ENCODE peak calls at places on chromosomes 11 and 22, in five cellular contexts. M, F, D, H and N are unnamed samples.

GRCh38 chr11:96237759-96238158 is 105.2 kb downstream of the MAML2 start:
- DNase-seq in M (no peak), F (no peak), D (no peak), H (no peak), N (no peak)

GRCh38 chr22:49247194-49247924 is 580.3 kb downstream of the BRD1 start:
- DNase-seq in M (no peak), F (no peak), D (no peak), H (no peak), N (no peak)

GRCh38 chr22:25814685-25815084 is 72.7 kb downstream of the MYO18B start:
- DNase-seq in M (no peak), F (no peak), D (no peak), H (no peak), N (no peak)

GRCh38 chr11:45304111-45304991 is 18.2 kb upstream of the SYT13 start:
- DNase-seq in M (no peak), F (no peak), D (no peak), H (no peak), N (no peak)

GRCh38 chr11:119316017-119316728 is 757 bp downstream of the MCAM start:
- DNase-seq in M (peak; percentile 80), F (peak; percentile 72), D (peak; percentile 76), H (peak; percentile 94), N (peak; percentile 83)

GRCh38 chr22:41480397-41480735 is 11.4 kb downstream of the ACO2 start:
- DNase-seq in M (no peak), F (no peak), D (no peak), H (no peak), N (no peak)

GRCh38 chr22:46106279-46107022 is 43.9 kb upstream of the PPARA start:
- DNase-seq in M (no peak), F (no peak), D (no peak), H (no peak), N (no peak)

GRCh38 chr22:25417792-25418191 is 146.7 kb upstream of the GRK3 start:
- DNase-seq in M (no peak), F (no peak), D (no peak), H (no peak), N (no peak)

GRCh38 chr22:19271856-19272535 is 19.5 kb downstream of the CLTCL1 start:
- DNase-seq in M (no peak), F (no peak), D (no peak), H (no peak), N (no peak)

GRCh38 chr11:36312593-36312990 is 16.5 kb downstream of the PRR5L start:
- DNase-seq in M (no peak), F (no peak), D (no peak), H (no peak), N (no peak)

GRCh38 chr11:12397953-12398352 is 20.6 kb downstream of the PARVA start:
- DNase-seq in M (peak; percentile 75), F (peak; percentile 50), D (no peak), H (no peak), N (no peak)

GRCh38 chr11:60947666-60948065 is 4.3 kb downstream of the SLC15A3 start:
- DNase-seq in M (no peak), F (no peak), D (no peak), H (no peak), N (no peak)

GRCh38 chr22:50261615-50262459 is at the start of gene MAPK12:
- DNase-seq in M (no peak), F (peak; percentile 59), D (no peak), H (no peak), N (no peak)

GRCh38 chr22:20937031-20937793 is 20.0 kb downstream of the CRKL start:
- DNase-seq in M (no peak), F (no peak), D (no peak), H (no peak), N (no peak)

GRCh38 chr11:41177791-41178190 is 281.7 kb downstream of the LRRC4C start:
- DNase-seq in M (no peak), F (no peak), D (no peak), H (no peak), N (no peak)

GRCh38 chr22:26239561-26239960 is 70.3 kb downstream of the SEZ6L start:
- DNase-seq in M (no peak), F (no peak), D (no peak), H (no peak), N (no peak)

GRCh38 chr22:43217285-43218030 is 30.5 kb upstream of the TTLL12 start:
- DNase-seq in M (no peak), F (no peak), D (no peak), H (no peak), N (no peak)

GRCh38 chr11:5267033-5267563 is 2.6 kb downstream of the HBE1 start:
- DNase-seq in M (no peak), F (no peak), D (no peak), H (no peak), N (no peak)

GRCh38 chr22:35212020-35212419 is 45.3 kb upstream of the HMGXB4 start:
- DNase-seq in M (no peak), F (no peak), D (no peak), H (no peak), N (no peak)

GRCh38 chr11:42249401-42249800 is 789.9 kb upstream of the LRRC4C start:
- DNase-seq in M (no peak), F (no peak), D (no peak), H (no peak), N (no peak)

GRCh38 chr22:36405671-36406070 is 17.9 kb upstream of the MYH9 start:
- DNase-seq in M (peak; percentile 66), F (no peak), D (no peak), H (no peak), N (no peak)

GRCh38 chr22:37607912-37608476 is 640 bp upstream of the GGA1 start:
- DNase-seq in M (no peak), F (no peak), D (no peak), H (peak; percentile 75), N (no peak)

GRCh38 chr11:2677127-2677526 is 22.7 kb downstream of the KCNQ1OT1 start:
- DNase-seq in M (no peak), F (no peak), D (no peak), H (no peak), N (no peak)

GRCh38 chr11:17388609-17389204 is at the start of gene KCNJ11:
- DNase-seq in M (no peak), F (no peak), D (no peak), H (no peak), N (no peak)

GRCh38 chr11:14907411-14908213 is 15.6 kb upstream of the CYP2R1 start:
- DNase-seq in M (peak; percentile 89), F (peak; percentile 83), D (peak; percentile 33), H (peak; percentile 78), N (peak; percentile 81)

GRCh38 chr11:61345170-61345610 is 12.2 kb downstream of the TKFC start:
- DNase-seq in M (no peak), F (no peak), D (no peak), H (peak; percentile 69), N (no peak)

GRCh38 chr22:47337161-47337621 is 574.7 kb downstream of the TBC1D22A start:
- DNase-seq in M (no peak), F (no peak), D (no peak), H (no peak), N (peak; percentile 21)

GRCh38 chr11:132187814-132188213 is 817.4 kb downstream of the NTM start:
- DNase-seq in M (no peak), F (no peak), D (no peak), H (no peak), N (peak; percentile 53)

GRCh38 chr22:45638834-45639746 is 32.5 kb upstream of the ATXN10 start:
- DNase-seq in M (no peak), F (peak; percentile 50), D (no peak), H (no peak), N (no peak)

GRCh38 chr11:113026778-113027177 is 65.6 kb downstream of the NCAM1 start:
- DNase-seq in M (no peak), F (no peak), D (no peak), H (no peak), N (no peak)

GRCh38 chr11:47848636-47849155 is 546 bp upstream of the NUP160 start:
- DNase-seq in M (no peak), F (no peak), D (no peak), H (peak; percentile 81), N (no peak)

GRCh38 chr11:47847537-47847891 is 636 bp downstream of the NUP160 start:
- DNase-seq in M (no peak), F (no peak), D (no peak), H (no peak), N (no peak)

GRCh38 chr11:47847892-47848635 is at the start of gene NUP160:
- DNase-seq in M (peak; percentile 92), F (peak; percentile 86), D (peak; percentile 37), H (peak; percentile 83), N (peak; percentile 91)

GRCh38 chr11:47850337-47850736 is 2.2 kb upstream of the NUP160 start:
- DNase-seq in M (no peak), F (no peak), D (no peak), H (no peak), N (no peak)

DNA sequence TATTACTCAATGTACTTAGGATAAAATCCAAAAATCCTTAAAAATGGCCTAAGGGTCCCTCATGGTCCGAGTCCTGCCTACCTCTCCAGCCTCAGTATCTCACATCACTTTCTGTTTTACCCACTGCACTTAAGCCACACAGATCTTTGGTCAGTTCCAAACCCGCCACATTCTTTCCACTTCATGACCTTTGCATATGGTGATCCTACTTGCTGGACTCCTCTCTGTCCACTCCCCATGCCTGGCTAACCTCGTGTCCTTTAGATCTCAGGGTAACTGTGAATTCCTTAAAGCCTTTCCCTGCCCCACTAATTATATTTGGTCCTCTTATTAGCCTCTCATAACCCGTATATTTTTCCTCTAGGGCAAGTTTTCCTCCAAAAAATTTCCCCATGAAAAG is 1.2 kb downstream of the NUP160 start:
- DNase-seq in M (no peak), F (no peak), D (no peak), H (no peak), N (no peak)
- H3K4me3 ChIP-seq in M (peak overlapping the region; percentile 73), F (peak overlapping the region; percentile 90), D (peak overlapping the region; percentile 84), H (peak overlapping the region; percentile 98), N (peak overlapping the region; percentile 77)

GRCh38 chr11:65027213-65028067 is at the start of gene SNX15:
- DNase-seq in M (peak; percentile 95), F (peak; percentile 93), D (peak; percentile 86), H (peak; percentile 93), N (peak; percentile 95)
- TF ChIP-seq CTCF in M (peak; percentile 86), F (peak; percentile 75), D (peak; percentile 86), H (peak; percentile 70), N (peak; percentile 90)

GRCh38 chr11:118241191-118242098 is 10.7 kb downstream of the MPZL3 start:
- DNase-seq in M (no peak), F (no peak), D (no peak), H (no peak), N (no peak)
- H3K27ac ChIP-seq in M (peak overlapping the region; percentile 56), F (peak overlapping the region; percentile 75), D (peak overlapping the region; percentile 5), H (peak overlapping the region; percentile 76), N (peak overlapping the region; percentile 4)

DNA sequence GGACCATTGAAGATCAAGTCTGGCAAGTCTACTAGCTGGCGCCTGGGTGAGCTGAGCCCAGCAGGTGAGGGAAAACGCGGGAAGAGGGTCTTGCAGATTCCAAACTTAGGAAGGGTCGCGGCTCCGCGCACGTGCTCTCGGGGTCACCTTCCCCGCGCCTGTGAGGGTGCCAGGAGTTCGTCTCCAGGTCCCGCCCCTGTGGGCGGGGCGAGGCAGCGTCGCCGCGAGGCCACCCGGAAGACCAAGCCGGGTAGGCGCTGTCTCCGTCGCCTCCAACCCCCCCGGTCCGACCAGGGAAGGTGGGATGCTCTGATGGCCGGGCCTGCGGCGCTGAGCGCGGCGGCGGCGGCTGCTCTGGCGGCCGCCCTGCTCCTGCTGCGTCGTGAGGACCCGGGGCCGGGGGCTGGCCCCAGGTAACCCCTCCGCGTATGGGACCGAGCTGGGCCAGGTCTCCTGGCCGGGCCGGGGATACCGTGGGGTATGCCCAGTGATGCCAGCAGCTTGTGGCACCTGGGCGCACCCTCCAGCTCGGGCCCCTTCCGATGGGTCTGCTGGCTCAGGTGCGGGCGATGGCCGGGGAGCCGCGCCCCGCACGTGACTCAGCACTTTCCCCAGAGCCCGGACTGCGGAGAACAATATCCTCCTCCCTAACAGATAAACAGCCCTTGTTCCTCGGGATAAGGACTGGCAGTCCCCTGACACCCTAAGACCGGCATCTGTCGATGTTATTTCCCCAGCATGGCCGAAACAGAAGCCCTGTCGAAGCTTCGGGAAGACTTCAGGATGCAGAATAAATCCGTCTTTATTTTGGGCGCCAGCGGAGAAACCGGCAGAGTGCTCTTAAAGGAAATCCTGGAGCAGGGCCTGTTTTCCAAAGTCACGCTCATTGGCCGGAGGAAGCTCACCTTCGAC is at the start of gene HTATIP2:
- DNase-seq in M (peak; percentile 90), F (peak; percentile 75), D (no peak), H (peak; percentile 81), N (peak; percentile 68)
- H3K4me3 ChIP-seq in M (peak within 1 kb of the TSS; percentile 86), F (peak within 1 kb of the TSS; percentile 83), D (peak within 1 kb of the TSS; percentile 84), H (peak within 1 kb of the TSS; percentile 99), N (peak within 1 kb of the TSS; percentile 82)